ENCODE peak calls at places on chromosomes 13 and 19, in six cellular contexts. R is colonic mucosa; L is naive thymus-derived CD4-positive, alpha-beta T cell; I is lung; M is CD8-positive, alpha-beta T cell; E is WERI-Rb-1. T is an unnamed sample.
A peak's percentile ranks its signal among the peaks of the same experiment; 100 is the strongest.

GRCh38 chr13:32385369-32385768 is 42.6 kb downstream of the N4BP2L1 start:
- DNase-seq in R (no peak), L (no peak), I (no peak), M (no peak), E (no peak), T (no peak)

GRCh38 chr19:49113762-49114629 is at the start of gene LIN7B:
- DNase-seq in R (peak; percentile 65), L (peak; percentile 71), I (no peak), M (peak; percentile 70), E (peak; percentile 71), T (peak; percentile 84)

GRCh38 chr13:59319276-59319675 is 844.5 kb downstream of the DIAPH3 start:
- DNase-seq in R (no peak), L (no peak), I (no peak), M (no peak), E (no peak), T (no peak)

GRCh38 chr13:94110011-94110410 is 369.5 kb downstream of the DCT start:
- DNase-seq in R (no peak), L (no peak), I (no peak), M (no peak), E (no peak), T (no peak)

GRCh38 chr19:47421844-47422395 is 2.6 kb upstream of the MEIS3 start:
- DNase-seq in R (no peak), L (no peak), I (no peak), M (no peak), E (peak; percentile 80), T (peak; percentile 84)

GRCh38 chr19:6011206-6011605 is 33.3 kb upstream of the RANBP3 start:
- DNase-seq in R (no peak), L (no peak), I (no peak), M (no peak), E (no peak), T (no peak)

GRCh38 chr13:28173793-28174192 is 35.4 kb downstream of the PAN3 start:
- DNase-seq in R (no peak), L (no peak), I (no peak), M (no peak), E (no peak), T (no peak)

GRCh38 chr19:14449321-14449720 is 16.2 kb downstream of the PKN1 start:
- DNase-seq in R (no peak), L (no peak), I (no peak), M (no peak), E (no peak), T (no peak)

GRCh38 chr13:60627071-60627686 is 230.2 kb downstream of the TDRD3 start:
- DNase-seq in R (no peak), L (no peak), I (no peak), M (no peak), E (peak; percentile 34), T (peak; percentile 90)

GRCh38 chr13:96141032-96141431 is 51.1 kb downstream of the HS6ST3 start:
- DNase-seq in R (no peak), L (no peak), I (no peak), M (no peak), E (no peak), T (peak; percentile 67)

GRCh38 chr13:94435604-94436226 is 43.8 kb downstream of the DCT start:
- DNase-seq in R (no peak), L (peak; percentile 30), I (no peak), M (no peak), E (no peak), T (peak; percentile 61)

GRCh38 chr19:40241809-40242384 is 15.4 kb upstream of the CCNP start:
- DNase-seq in R (no peak), L (no peak), I (peak; percentile 56), M (no peak), E (no peak), T (no peak)

GRCh38 chr13:25169951-25170553 is 2.0 kb downstream of the AMER2 start:
- DNase-seq in R (no peak), L (no peak), I (no peak), M (no peak), E (peak; percentile 70), T (no peak)

GRCh38 chr19:33052352-33052972 is 12.2 kb downstream of the RHPN2 start:
- DNase-seq in R (peak; percentile 72), L (no peak), I (no peak), M (no peak), E (no peak), T (no peak)

GRCh38 chr13:70339738-70340137 is 231.5 kb upstream of the KLHL1 start:
- DNase-seq in R (peak; percentile 20), L (no peak), I (no peak), M (no peak), E (peak; percentile 8), T (peak; percentile 64)

GRCh38 chr19:1854542-1855039 is 6.3 kb upstream of the REXO1 start:
- DNase-seq in R (peak; percentile 52), L (no peak), I (no peak), M (no peak), E (peak; percentile 85), T (peak; percentile 72)

GRCh38 chr19:44554641-44555246 is 25.3 kb upstream of the CEACAM20 start:
- DNase-seq in R (no peak), L (no peak), I (no peak), M (no peak), E (no peak), T (no peak)

GRCh38 chr19:29603308-29603707 is 2.8 kb upstream of the POP4 start:
- DNase-seq in R (no peak), L (no peak), I (no peak), M (no peak), E (no peak), T (no peak)

GRCh38 chr19:14023404-14024235 is 4.3 kb upstream of the RLN3 start:
- DNase-seq in R (peak; percentile 72), L (no peak), I (peak; percentile 41), M (no peak), E (peak; percentile 55), T (peak; percentile 74)

GRCh38 chr13:64928704-64929499 is 2301.2 kb downstream of the PCDH9 start:
- DNase-seq in R (no peak), L (no peak), I (no peak), M (no peak), E (no peak), T (no peak)

GRCh38 chr19:42010245-42011126 is 16.5 kb upstream of the ATP1A3 start:
- DNase-seq in R (no peak), L (no peak), I (no peak), M (no peak), E (no peak), T (no peak)

GRCh38 chr19:41296323-41296935 is 13.5 kb upstream of the CCDC97 start:
- DNase-seq in R (no peak), L (no peak), I (no peak), M (no peak), E (no peak), T (no peak)

GRCh38 chr19:56637976-56638555 is 4.9 kb upstream of the SMIM17 start:
- DNase-seq in R (peak; percentile 58), L (no peak), I (peak; percentile 43), M (peak; percentile 1), E (no peak), T (peak; percentile 95)

GRCh38 chr13:67134322-67135129 is 95.6 kb downstream of the PCDH9 start:
- DNase-seq in R (no peak), L (no peak), I (no peak), M (no peak), E (no peak), T (no peak)

GRCh38 chr19:16070366-16070990 is 5.8 kb upstream of the TPM4 start:
- DNase-seq in R (peak; percentile 96), L (peak; percentile 90), I (peak; percentile 88), M (peak; percentile 79), E (no peak), T (no peak)

GRCh38 chr19:45136507-45137178 is 24.1 kb downstream of the NKPD1 start:
- DNase-seq in R (no peak), L (no peak), I (no peak), M (no peak), E (no peak), T (peak; percentile 20)

GRCh38 chr19:35904312-35905068 is 2.2 kb downstream of the HCST start:
- DNase-seq in R (no peak), L (no peak), I (no peak), M (no peak), E (no peak), T (no peak)

GRCh38 chr13:31105856-31106255 is 55.8 kb downstream of the HSPH1 start:
- DNase-seq in R (no peak), L (no peak), I (no peak), M (no peak), E (no peak), T (no peak)

GRCh38 chr19:11405846-11406643 is 13.1 kb downstream of the RGL3 start:
- DNase-seq in R (no peak), L (no peak), I (no peak), M (no peak), E (no peak), T (peak; percentile 46)

GRCh38 chr13:79501538-79502232 is 20.7 kb downstream of the NDFIP2 start:
- DNase-seq in R (no peak), L (no peak), I (no peak), M (no peak), E (no peak), T (no peak)

GRCh38 chr13:101624210-101624922 is 171.9 kb downstream of the ITGBL1 start:
- DNase-seq in R (no peak), L (no peak), I (no peak), M (no peak), E (no peak), T (peak; percentile 6)

GRCh38 chr13:102195566-102196462 is 206.0 kb downstream of the FGF14 start:
- DNase-seq in R (no peak), L (no peak), I (no peak), M (no peak), E (no peak), T (no peak)

DNA sequence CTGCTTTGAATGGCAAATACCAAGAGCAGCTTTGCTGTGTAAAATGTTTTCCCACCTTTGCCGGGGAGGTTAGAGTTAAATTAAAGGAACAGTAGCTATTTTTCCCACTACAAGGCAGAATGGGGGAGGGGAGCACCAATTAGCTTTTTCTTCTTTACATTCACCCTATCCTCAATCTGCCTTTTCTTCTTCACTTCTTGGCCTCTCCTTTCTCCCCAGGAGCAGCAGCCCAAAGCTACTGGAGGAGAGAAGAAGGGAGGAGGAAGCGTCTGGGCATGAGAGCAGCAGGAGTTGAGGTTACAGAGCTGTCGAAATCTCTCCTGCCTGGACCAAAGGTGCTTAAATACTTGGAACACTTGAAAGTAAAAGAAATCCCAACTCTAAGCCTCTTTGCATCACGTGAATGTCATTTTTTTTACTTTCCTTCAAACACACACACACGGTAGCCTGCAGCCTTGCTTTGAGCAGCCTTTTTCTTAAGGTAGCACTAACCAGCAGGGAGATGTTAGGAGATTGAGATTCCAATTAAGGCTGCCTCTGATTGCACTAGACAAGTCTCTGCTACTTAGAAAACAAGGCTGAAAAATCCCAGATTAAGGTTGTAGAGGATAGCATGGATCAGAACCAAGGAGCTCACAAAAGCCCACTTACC is 38.9 kb upstream of the WASF3 start:
- DNase-seq in R (no peak), L (no peak), I (no peak), M (no peak), E (peak; percentile 71), T (peak; percentile 74)
- H3K27ac ChIP-seq in R (no peak overlapping the region), L (no peak overlapping the region), I (no peak overlapping the region), M (no peak overlapping the region), E (peak overlapping the region; percentile 81), T (peak overlapping the region; percentile 91)

GRCh38 chr13:110254151-110254679 is 52.7 kb downstream of the COL4A1 start:
- DNase-seq in R (peak; percentile 14), L (no peak), I (peak; percentile 19), M (no peak), E (no peak), T (no peak)
- H3K27ac ChIP-seq in R (peak overlapping the region; percentile 61), L (no peak overlapping the region), I (peak overlapping the region; percentile 41), M (no peak overlapping the region), E (no peak overlapping the region), T (peak overlapping the region; percentile 8)

GRCh38 chr13:113327766-113328391 is 30.8 kb downstream of the LAMP1 start:
- DNase-seq in R (no peak), L (no peak), I (no peak), M (no peak), E (peak; percentile 93), T (no peak)
- H3K27ac ChIP-seq in R (no peak overlapping the region), L (no peak overlapping the region), I (no peak overlapping the region), M (no peak overlapping the region), E (peak overlapping the region; percentile 83), T (no peak overlapping the region)

GRCh38 chr13:51995677-51996551 is 15.3 kb downstream of the ATP7B start:
- DNase-seq in R (peak; percentile 63), L (no peak), I (peak; percentile 35), M (no peak), E (peak; percentile 66), T (peak; percentile 55)
- H3K27ac ChIP-seq in R (peak overlapping the region; percentile 14), L (no peak overlapping the region), I (no peak overlapping the region), M (no peak overlapping the region), E (peak overlapping the region; percentile 44), T (no peak overlapping the region)